ENCODE peak calls at places on chromosomes 16 and 17, in four cellular contexts. One of them, this sample, is unnamed.

GRCh38 chr16:27539636-27540035 is 10.1 kb downstream of the GTF3C1 start:
- DNase-seq in heart right ventricle: no peak
- DNase-seq in stimulated activated CD8-positive, alpha-beta memory T cell treated with anti-CD3 and anti-CD28 coated beads, Interleukin-7, amount 100 ng/mL, for 1 hour: no peak
- DNase-seq in M059J: no peak
- DNase-seq in this sample: no peak

GRCh38 chr16:68746951-68747350 is 9.9 kb downstream of the CDH1 start:
- DNase-seq in M059J: no peak
- DNase-seq in heart right ventricle: no peak
- DNase-seq in stimulated activated CD8-positive, alpha-beta memory T cell treated with anti-CD3 and anti-CD28 coated beads, Interleukin-7, amount 100 ng/mL, for 1 hour: no peak
- DNase-seq in this sample: no peak

GRCh38 chr17:19304209-19304608 is 58.3 kb downstream of the B9D1 start:
- DNase-seq in M059J: peak
- DNase-seq in heart right ventricle: peak
- DNase-seq in stimulated activated CD8-positive, alpha-beta memory T cell treated with anti-CD3 and anti-CD28 coated beads, Interleukin-7, amount 100 ng/mL, for 1 hour: no peak
- DNase-seq in this sample: peak

GRCh38 chr17:59165933-59166342 is 10.4 kb downstream of the PRR11 start:
- DNase-seq in M059J: peak
- DNase-seq in stimulated activated CD8-positive, alpha-beta memory T cell treated with anti-CD3 and anti-CD28 coated beads, Interleukin-7, amount 100 ng/mL, for 1 hour: no peak
- DNase-seq in heart right ventricle: no peak
- DNase-seq in this sample: peak

GRCh38 chr16:66130296-66130910 is 236.1 kb upstream of the CDH5 start:
- DNase-seq in stimulated activated CD8-positive, alpha-beta memory T cell treated with anti-CD3 and anti-CD28 coated beads, Interleukin-7, amount 100 ng/mL, for 1 hour: no peak
- DNase-seq in heart right ventricle: no peak
- DNase-seq in M059J: peak
- DNase-seq in this sample: peak

GRCh38 chr16:89096768-89097527 is 3.3 kb downstream of the ACSF3 start:
- DNase-seq in heart right ventricle: no peak
- DNase-seq in M059J: no peak
- DNase-seq in stimulated activated CD8-positive, alpha-beta memory T cell treated with anti-CD3 and anti-CD28 coated beads, Interleukin-7, amount 100 ng/mL, for 1 hour: no peak
- DNase-seq in this sample: no peak

GRCh38 chr16:30951193-30951592 is 2.3 kb downstream of the ORAI3 start:
- DNase-seq in M059J: no peak
- DNase-seq in heart right ventricle: no peak
- DNase-seq in stimulated activated CD8-positive, alpha-beta memory T cell treated with anti-CD3 and anti-CD28 coated beads, Interleukin-7, amount 100 ng/mL, for 1 hour: no peak
- DNase-seq in this sample: no peak

GRCh38 chr16:87412996-87413421 is 20.9 kb downstream of the MAP1LC3B start:
- DNase-seq in heart right ventricle: no peak
- DNase-seq in stimulated activated CD8-positive, alpha-beta memory T cell treated with anti-CD3 and anti-CD28 coated beads, Interleukin-7, amount 100 ng/mL, for 1 hour: no peak
- DNase-seq in M059J: no peak
- DNase-seq in this sample: no peak

GRCh38 chr16:11556945-11557720 is 29.6 kb downstream of the LITAF start:
- DNase-seq in M059J: peak
- DNase-seq in heart right ventricle: no peak
- DNase-seq in stimulated activated CD8-positive, alpha-beta memory T cell treated with anti-CD3 and anti-CD28 coated beads, Interleukin-7, amount 100 ng/mL, for 1 hour: no peak
- DNase-seq in this sample: no peak

GRCh38 chr17:73308017-73308823 is 3.6 kb downstream of the CDC42EP4 start:
- DNase-seq in M059J: peak
- DNase-seq in heart right ventricle: peak
- DNase-seq in stimulated activated CD8-positive, alpha-beta memory T cell treated with anti-CD3 and anti-CD28 coated beads, Interleukin-7, amount 100 ng/mL, for 1 hour: no peak
- DNase-seq in this sample: peak

GRCh38 chr16:73434621-73435020 is 386.7 kb upstream of the ZFHX3 start:
- DNase-seq in stimulated activated CD8-positive, alpha-beta memory T cell treated with anti-CD3 and anti-CD28 coated beads, Interleukin-7, amount 100 ng/mL, for 1 hour: no peak
- DNase-seq in heart right ventricle: no peak
- DNase-seq in M059J: no peak
- DNase-seq in this sample: no peak

GRCh38 chr17:72976971-72977767 is 115.3 kb downstream of the SLC39A11 start:
- DNase-seq in stimulated activated CD8-positive, alpha-beta memory T cell treated with anti-CD3 and anti-CD28 coated beads, Interleukin-7, amount 100 ng/mL, for 1 hour: no peak
- DNase-seq in heart right ventricle: peak
- DNase-seq in M059J: peak
- DNase-seq in this sample: peak

GRCh38 chr17:8894189-8894611 is 26.7 kb upstream of the PIK3R6 start:
- DNase-seq in M059J: no peak
- DNase-seq in heart right ventricle: no peak
- DNase-seq in stimulated activated CD8-positive, alpha-beta memory T cell treated with anti-CD3 and anti-CD28 coated beads, Interleukin-7, amount 100 ng/mL, for 1 hour: no peak
- DNase-seq in this sample: no peak

This sample was measured in Daoy.